ENCODE peak calls at places on chromosomes 4 and X, in four cellular contexts. V is GM12865, X is thyroid gland, A is brain microvascular endothelial cell. C is an unnamed sample.

GRCh38 chr4:53920116-53920515 is 144.3 kb downstream of the CHIC2 start:
- DNase-seq in V (no peak), X (peak; percentile 45), A (no peak), C (no peak)

GRCh38 chr4:152961041-152961751 is 25.1 kb downstream of the FHDC1 start:
- DNase-seq in X (no peak), V (no peak), A (no peak), C (no peak)

GRCh38 chrX:39762266-39762841 is 335.4 kb downstream of the BCOR start:
- DNase-seq in V (no peak), X (no peak), A (peak; percentile 91), C (no peak)

GRCh38 chrX:131734621-131735020 is 190.7 kb downstream of the OR13H1 start:
- DNase-seq in X (no peak), A (peak; percentile 68), V (peak; percentile 28), C (no peak)

GRCh38 chrX:110847334-110847733 is 51.7 kb upstream of the CHRDL1 start:
- DNase-seq in V (peak; percentile 52), A (peak; percentile 63), X (no peak), C (peak; percentile 52)

GRCh38 chrX:133005616-133006015 is 47.2 kb upstream of the HS6ST2 start:
- DNase-seq in X (no peak), A (no peak), V (no peak), C (no peak)

GRCh38 chr4:147361726-147362125 is 119.2 kb upstream of the EDNRA start:
- DNase-seq in A (peak; percentile 94), X (no peak), V (no peak), C (no peak)

GRCh38 chrX:151397741-151398070 is 700 bp downstream of the VMA21 start:
- DNase-seq in X (no peak), A (no peak), V (peak; percentile 10), C (peak; percentile 2)

GRCh38 chrX:3244955-3245354 is 101.5 kb downstream of the MXRA5 start:
- DNase-seq in X (peak; percentile 5), V (no peak), A (no peak), C (no peak)

GRCh38 chr4:16253127-16253960 is 27.1 kb upstream of the TAPT1 start:
- DNase-seq in V (no peak), A (peak; percentile 60), X (no peak), C (no peak)

GRCh38 chr4:146224331-146224966 is 10.1 kb downstream of the REELD1 start:
- DNase-seq in V (no peak), X (no peak), A (no peak), C (no peak)

GRCh38 chr4:186948361-186949291 is 225.0 kb upstream of the FAT1 start:
- DNase-seq in A (peak; percentile 75), V (no peak), X (no peak), C (no peak)

GRCh38 chr4:183797041-183797444 is 108.1 kb upstream of the STOX2 start:
- DNase-seq in V (no peak), A (no peak), X (peak; percentile 89), C (no peak)
- H3K4me3 ChIP-seq in V (no peak overlapping the region), A (peak overlapping the region; percentile 38), X (peak overlapping the region; percentile 19), C (no peak overlapping the region)

GRCh38 chr4:34720563-34720962 is 1523.8 kb downstream of the ARAP2 start:
- DNase-seq in V (peak; percentile 17), A (no peak), X (no peak), C (peak; percentile 24)
- H3K4me3 ChIP-seq in V (no peak overlapping the region), A (no peak overlapping the region), X (no peak overlapping the region), C (no peak overlapping the region)

GRCh38 chr4:102519925-102520324 is 18.8 kb downstream of the NFKB1 start:
- DNase-seq in X (no peak), A (no peak), V (no peak), C (no peak)

GRCh38 chr4:102514298-102514964 is 13.3 kb downstream of the NFKB1 start:
- DNase-seq in A (no peak), V (no peak), X (no peak), C (no peak)

GRCh38 chr4:102521570-102522553 is 20.7 kb downstream of the NFKB1 start:
- DNase-seq in A (no peak), X (no peak), V (no peak), C (no peak)

GRCh38 chr4:102517753-102518152 is 16.6 kb downstream of the NFKB1 start:
- DNase-seq in X (no peak), V (no peak), A (no peak), C (no peak)

GRCh38 chr4:102518703-102519131 is 17.6 kb downstream of the NFKB1 start:
- DNase-seq in X (no peak), V (no peak), A (no peak), C (no peak)
- H3K4me3 ChIP-seq in X (no peak overlapping the region), V (no peak overlapping the region), A (no peak overlapping the region), C (no peak overlapping the region)

DNA sequence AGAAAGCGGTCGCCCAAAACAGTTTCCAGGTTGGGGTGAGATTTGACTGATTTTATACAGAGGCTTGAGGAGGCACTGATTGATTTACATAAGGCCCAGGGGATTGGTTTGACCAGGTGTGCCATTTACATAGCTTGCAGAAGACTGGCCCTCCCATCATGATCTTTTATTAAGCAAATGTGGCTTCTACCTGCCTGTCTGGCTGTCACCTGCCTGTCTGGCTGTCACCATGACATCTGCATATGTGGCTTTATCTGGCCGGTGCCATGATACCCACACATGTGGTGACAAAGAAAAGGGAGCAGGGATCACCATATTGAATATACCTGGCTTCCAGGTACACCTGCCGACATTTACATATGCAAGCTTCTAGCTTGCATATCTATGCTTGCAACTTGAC is 17.0 kb upstream of the CDS1 start:
- DNase-seq in X (no peak), A (no peak), V (no peak), C (no peak)
- H3K4me3 ChIP-seq in X (no peak overlapping the region), A (no peak overlapping the region), V (no peak overlapping the region), C (no peak overlapping the region)

GRCh38 chr4:123444298-123444731 is 47.7 kb downstream of the SPRY1 start:
- DNase-seq in V (peak; percentile 82), X (no peak), A (peak; percentile 29), C (peak; percentile 75)
- H3K4me3 ChIP-seq in V (peak overlapping the region; percentile 21), X (no peak overlapping the region), A (no peak overlapping the region), C (peak overlapping the region; percentile 15)

DNA sequence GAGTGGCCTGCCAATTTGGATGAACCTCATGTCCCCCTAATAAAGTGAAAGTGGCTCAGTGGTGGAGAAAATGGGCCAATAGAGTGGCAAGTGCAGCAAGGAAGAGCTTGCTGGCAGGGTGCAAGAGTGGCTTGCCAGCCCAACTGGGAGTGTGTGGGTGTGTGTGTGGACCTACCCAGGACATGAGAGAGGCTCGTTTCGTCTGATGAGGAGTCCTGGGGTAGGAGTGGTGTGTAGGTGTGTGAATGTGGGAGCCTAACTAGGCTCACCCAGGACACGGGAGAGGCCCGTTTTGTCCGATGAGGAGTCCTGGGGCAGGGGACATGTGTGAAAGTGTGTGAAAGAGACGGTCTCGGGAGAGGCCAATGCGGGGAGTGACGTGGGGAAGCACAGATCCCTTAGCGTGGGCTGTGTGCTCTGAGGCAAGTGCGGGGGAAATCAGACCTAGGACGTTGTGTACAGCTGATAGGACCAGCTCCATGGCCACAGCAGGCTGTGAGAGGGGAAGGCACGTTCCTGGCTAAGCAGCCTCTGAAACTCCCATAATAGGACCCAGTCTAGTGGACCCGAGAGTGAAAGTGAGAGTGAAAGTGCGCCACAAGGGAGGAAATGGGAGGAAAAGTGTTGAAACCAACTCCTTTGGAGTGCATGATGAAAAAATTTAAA is 5.3 kb downstream of the GAGE10 start:
- DNase-seq in V (no peak), X (no peak), A (no peak), C (no peak)
- H3K4me3 ChIP-seq in V (no peak overlapping the region), X (no peak overlapping the region), A (no peak overlapping the region), C (no peak overlapping the region)

GRCh38 chr4:26887143-26887542 is 26.5 kb downstream of the STIM2 start:
- DNase-seq in A (no peak), V (no peak), X (no peak), C (peak; percentile 37)
- H3K4me3 ChIP-seq in A (no peak overlapping the region), V (no peak overlapping the region), X (no peak overlapping the region), C (no peak overlapping the region)

DNA sequence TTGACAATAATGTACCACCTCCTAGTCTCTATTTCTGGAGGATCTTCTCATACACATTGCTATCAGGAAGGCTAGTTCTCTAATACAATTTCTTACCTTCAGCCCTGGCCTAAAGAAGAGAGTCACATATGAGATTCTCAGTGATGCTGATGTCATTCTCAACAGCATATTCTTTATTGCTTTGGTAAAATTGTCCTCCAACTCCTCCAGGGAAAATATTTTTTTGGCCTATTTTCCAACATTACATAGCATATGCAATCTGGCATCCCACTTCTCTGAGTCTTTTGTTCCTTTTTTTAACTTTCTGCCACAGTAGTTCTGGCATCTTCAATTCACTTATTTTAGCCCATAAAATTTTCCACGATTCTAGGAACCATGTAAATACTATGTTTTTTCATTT is 2363.1 kb downstream of the ARAP2 start:
- DNase-seq in A (no peak), X (no peak), V (no peak), C (no peak)
- H3K4me3 ChIP-seq in A (no peak overlapping the region), X (no peak overlapping the region), V (no peak overlapping the region), C (no peak overlapping the region)

C was measured in Jurkat, Clone E6-1.